ENCODE peak calls at places on chromosomes 2 and 18, in six cellular contexts. V, S, J, A, F and G are unnamed samples. For H3K4me1, the result is how much of the 10 kb centered on the place peaks cover.

GRCh38 chr2:232874677-232875223 is 4.7 kb downstream of the SNORC start:
- DNase-seq in V (no peak), S (no peak), J (no peak), A (no peak), F (no peak), G (no peak)

GRCh38 chr2:201754683-201755415 is 25.9 kb downstream of the ALS2 start:
- DNase-seq in V (no peak), S (no peak), J (no peak), A (no peak), F (no peak), G (no peak)

GRCh38 chr2:166088634-166089033 is 39.2 kb downstream of the SCN1A start:
- DNase-seq in V (no peak), S (no peak), J (no peak), A (no peak), F (no peak), G (no peak)

GRCh38 chr2:200042102-200042735 is 86.8 kb downstream of the MAIP1 start:
- DNase-seq in V (no peak), S (no peak), J (no peak), A (no peak), F (no peak), G (no peak)

GRCh38 chr2:23769364-23769763 is 157.6 kb downstream of the ATAD2B start:
- DNase-seq in V (no peak), S (no peak), J (no peak), A (no peak), F (no peak), G (no peak)

GRCh38 chr2:30661173-30662107 is 145.8 kb downstream of the CAPN13 start:
- DNase-seq in V (peak), S (no peak), J (no peak), A (no peak), F (no peak), G (no peak)

GRCh38 chr2:181036848-181037603 is 56.6 kb downstream of the UBE2E3 start:
- DNase-seq in V (no peak), S (no peak), J (no peak), A (no peak), F (no peak), G (no peak)

GRCh38 chr2:146579154-146579930 is 1265.5 kb upstream of the ACVR2A start:
- DNase-seq in V (no peak), S (no peak), J (no peak), A (no peak), F (peak), G (no peak)

GRCh38 chr18:71398530-71398929 is 1109.7 kb downstream of the SOCS6 start:
- DNase-seq in V (no peak), S (no peak), J (peak), A (no peak), F (no peak), G (no peak)

GRCh38 chr2:190684941-190685340 is 36.1 kb downstream of the NAB1 start:
- DNase-seq in V (no peak), S (no peak), J (no peak), A (no peak), F (no peak), G (no peak)

GRCh38 chr18:69701305-69701704 is 246.4 kb downstream of the CD226 start:
- DNase-seq in V (no peak), S (no peak), J (no peak), A (no peak), F (no peak), G (no peak)

GRCh38 chr2:233840520-233840919 is 13.8 kb downstream of the HJURP start:
- DNase-seq in V (no peak), S (no peak), J (no peak), A (no peak), F (no peak), G (peak)

GRCh38 chr18:55748227-55748738 is 160.3 kb upstream of the TCF4 start:
- DNase-seq in V (no peak), S (no peak), J (no peak), A (no peak), F (no peak), G (no peak)

GRCh38 chr2:24899361-24899760 is 20.7 kb downstream of the ADCY3 start:
- DNase-seq in V (no peak), S (no peak), J (no peak), A (no peak), F (no peak), G (no peak)

GRCh38 chr2:219331560-219332213 is 857 bp downstream of the RESP18 start:
- DNase-seq in V (no peak), S (no peak), J (peak), A (peak), F (no peak), G (peak)

GRCh38 chr2:73156539-73157124 is 43.9 kb upstream of the RAB11FIP5 start:
- DNase-seq in V (peak), S (peak), J (peak), A (peak), F (peak), G (peak)

GRCh38 chr18:28267878-28268625 is 91.1 kb upstream of the CDH2 start:
- DNase-seq in V (no peak), S (no peak), J (no peak), A (no peak), F (no peak), G (no peak)

GRCh38 chr2:230266654-230267053 is 41.1 kb downstream of the SP140 start:
- DNase-seq in V (no peak), S (no peak), J (no peak), A (no peak), F (no peak), G (no peak)

GRCh38 chr2:220000586-220000985 is 373.2 kb downstream of the SLC4A3 start:
- DNase-seq in V (no peak), S (no peak), J (no peak), A (no peak), F (no peak), G (no peak)

GRCh38 chr2:21469158-21469557 is 345.4 kb downstream of the TDRD15 start:
- DNase-seq in V (no peak), S (no peak), J (no peak), A (no peak), F (no peak), G (no peak)

GRCh38 chr2:215609089-215610032 is 173.5 kb upstream of the FN1 start:
- DNase-seq in V (no peak), S (no peak), J (no peak), A (no peak), F (no peak), G (no peak)

GRCh38 chr2:64488050-64488974 is 34.4 kb downstream of the LGALSL start:
- DNase-seq in V (no peak), S (peak), J (peak), A (no peak), F (peak), G (peak)

GRCh38 chr2:18046017-18046416 is 167.6 kb downstream of the KCNS3 start:
- DNase-seq in V (no peak), S (no peak), J (no peak), A (no peak), F (no peak), G (no peak)

GRCh38 chr2:37283207-37283606 is 41.4 kb downstream of the PRKD3 start:
- DNase-seq in V (no peak), S (no peak), J (no peak), A (no peak), F (no peak), G (no peak)

GRCh38 chr18:11309172-11309571 is 159.8 kb upstream of the PIEZO2 start:
- DNase-seq in V (no peak), S (no peak), J (no peak), A (no peak), F (no peak), G (no peak)

GRCh38 chr2:166917433-166917832 is 29.2 kb downstream of the XIRP2 start:
- DNase-seq in V (no peak), S (no peak), J (no peak), A (no peak), F (no peak), G (no peak)

GRCh38 chr18:906416-907170 is 1.9 kb downstream of the ADCYAP1 start:
- DNase-seq in V (peak), S (no peak), J (no peak), A (peak), F (no peak), G (no peak)

GRCh38 chr2:241271641-241272297 is 43.7 kb downstream of the HDLBP start:
- DNase-seq in V (peak), S (peak), J (peak), A (peak), F (peak), G (peak)
- TF ChIP-seq POLR2A in V (no peak), S (peak), J (peak), A (peak), F (no peak), G (no peak)

DNA sequence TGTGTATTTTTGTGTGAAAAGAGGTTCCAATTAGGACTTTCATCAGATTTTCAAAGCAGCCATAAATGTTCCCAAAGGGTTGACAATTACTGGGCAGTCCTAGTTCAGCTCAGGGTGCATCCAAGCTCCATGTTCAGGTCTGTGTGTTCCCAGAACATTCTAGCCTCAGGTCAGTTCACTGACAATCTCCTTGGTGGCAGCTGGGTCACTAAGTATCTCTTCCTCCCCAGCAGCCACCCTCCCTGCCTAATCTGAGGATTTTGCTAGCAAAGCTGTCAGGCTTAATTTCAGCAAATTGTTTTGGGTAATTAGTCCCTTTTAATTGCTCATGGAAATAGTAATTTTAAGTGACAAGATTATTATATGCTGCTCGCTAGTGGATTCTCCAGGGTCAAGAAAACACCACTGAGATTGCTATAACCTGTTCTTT is 29.8 kb downstream of the UPP2 start:
- DNase-seq in V (no peak), S (no peak), J (no peak), A (no peak), F (no peak), G (no peak)
- H3K4me1 ChIP-seq in V (under half), S (under half), J (half or more), A (under half), F (under half), G (under half)

DNA sequence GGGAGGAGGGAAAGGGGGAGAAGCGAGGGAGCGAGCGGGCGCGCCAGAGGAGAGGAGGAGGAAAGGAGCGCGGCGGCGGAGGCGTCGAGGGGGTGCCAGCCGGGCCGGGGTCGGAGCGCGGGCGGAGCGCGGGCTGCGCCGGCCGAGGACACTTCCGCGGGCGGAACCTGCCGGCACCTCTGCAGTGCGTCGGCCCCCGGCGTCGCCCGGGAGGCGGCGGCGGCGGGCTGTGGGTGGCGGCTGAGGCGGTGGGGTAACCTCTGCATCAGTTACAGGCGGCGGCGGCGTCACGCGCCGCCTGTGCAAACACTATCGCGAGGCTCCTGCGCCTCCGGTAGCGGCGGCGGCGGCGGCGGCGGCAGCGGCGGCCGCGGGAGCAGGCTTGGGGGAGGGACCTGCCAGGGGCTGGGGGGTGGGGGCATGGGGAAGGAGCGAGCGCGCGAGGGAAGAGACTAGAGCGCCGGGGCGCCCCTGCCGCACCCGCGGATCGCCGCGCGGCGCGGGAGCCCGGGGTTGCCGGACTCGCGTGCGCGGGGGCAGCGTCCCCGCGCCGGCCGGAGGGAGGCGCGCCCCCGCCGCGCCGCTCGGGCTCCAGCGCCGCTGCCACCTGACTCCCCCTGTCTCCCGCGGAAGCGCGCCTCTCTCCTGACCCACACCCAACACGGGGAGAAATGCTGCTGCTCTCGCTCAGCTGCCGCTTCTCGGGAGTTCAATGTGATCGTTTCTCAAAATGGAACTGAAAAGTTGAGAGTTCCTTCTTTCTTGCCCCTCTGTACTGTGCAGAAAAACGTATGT is at the start of gene TLK1:
- DNase-seq in V (no peak), S (peak), J (peak), A (peak), F (peak), G (peak)
- TF ChIP-seq POLR2A in V (no peak), S (peak), J (peak), A (peak), F (peak), G (no peak)

DNA sequence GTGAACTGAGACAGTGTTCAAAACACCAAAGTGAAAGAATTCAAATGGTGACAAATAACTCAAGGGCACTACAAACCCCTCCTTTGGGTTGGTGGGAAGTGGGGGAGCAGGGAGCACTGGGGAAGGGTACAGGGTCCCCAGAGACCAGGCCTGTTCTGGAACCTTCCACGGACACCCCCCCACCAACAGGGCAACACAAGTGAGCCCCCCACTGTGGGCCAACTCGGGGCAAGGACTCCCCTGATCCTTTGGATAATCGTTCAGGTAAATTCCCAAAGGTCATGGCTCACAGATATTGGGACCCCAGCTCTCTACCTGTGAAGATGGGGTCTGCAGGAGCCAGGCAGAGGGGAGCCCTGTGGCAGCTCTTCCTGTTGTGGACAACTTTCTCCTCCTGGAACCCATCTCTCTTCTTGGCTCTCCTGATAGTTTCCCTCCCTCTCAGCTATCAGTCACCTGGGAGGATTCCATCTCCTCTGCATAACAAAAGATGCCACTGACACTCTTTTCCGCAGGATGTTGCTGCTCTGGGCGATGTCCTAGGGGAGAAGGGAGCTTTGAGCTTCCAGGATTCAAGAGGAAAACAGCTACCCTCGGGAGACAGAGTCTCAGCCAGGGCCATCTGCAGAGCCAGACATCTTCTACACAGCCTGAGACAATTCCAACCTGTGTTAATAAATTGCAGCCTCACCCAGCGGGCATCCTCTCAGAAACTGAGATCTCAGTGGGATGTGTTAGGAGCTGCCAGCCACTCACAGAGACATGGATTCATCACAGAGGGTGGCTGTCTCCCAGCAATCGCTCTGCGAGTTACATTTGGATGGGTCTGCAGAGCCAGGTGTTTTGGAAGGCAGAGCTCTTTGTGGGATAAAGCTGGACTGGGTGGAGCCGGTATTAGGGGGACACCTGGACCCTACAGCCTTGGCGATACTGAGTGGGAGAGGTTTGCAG is 35.4 kb downstream of the MBP start:
- DNase-seq in V (no peak), S (no peak), J (no peak), A (no peak), F (no peak), G (no peak)
- H3K4me1 ChIP-seq in V (under half), S (under half), J (under half), A (under half), F (under half), G (half or more)

GRCh38 chr2:188813846-188814245 is 160.3 kb upstream of the COL3A1 start:
- DNase-seq in V (no peak), S (no peak), J (no peak), A (no peak), F (no peak), G (no peak)

GRCh38 chr2:188820576-188820975 is 153.6 kb upstream of the COL3A1 start:
- DNase-seq in V (no peak), S (no peak), J (no peak), A (no peak), F (no peak), G (no peak)

GRCh38 chr2:188819011-188819410 is 155.2 kb upstream of the COL3A1 start:
- DNase-seq in V (no peak), S (no peak), J (no peak), A (no peak), F (no peak), G (no peak)

GRCh38 chr2:188819781-188820180 is 154.4 kb upstream of the COL3A1 start:
- DNase-seq in V (no peak), S (no peak), J (no peak), A (no peak), F (no peak), G (no peak)
- TF ChIP-seq POLR2A in V (no peak), S (no peak), J (no peak), A (no peak), F (no peak), G (no peak)

DNA sequence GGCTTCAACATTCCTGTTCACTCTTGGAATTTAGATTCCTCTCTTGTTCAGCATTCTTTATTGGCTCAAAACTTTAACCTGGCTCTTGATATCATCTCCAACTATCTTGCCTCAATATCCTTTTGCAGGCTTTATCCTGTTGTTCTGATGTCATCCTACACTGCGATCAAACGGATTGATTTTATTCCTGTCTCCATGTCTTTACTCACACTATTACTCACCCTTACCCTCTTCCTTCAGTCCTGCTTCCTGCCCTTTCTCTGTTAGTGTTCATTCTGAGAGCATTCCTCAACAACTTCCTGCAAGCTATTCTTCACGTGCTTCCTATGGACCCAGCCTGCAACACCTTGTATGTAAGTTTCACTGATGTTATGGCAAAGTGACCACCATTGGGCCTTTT is 264.7 kb downstream of the RNF152 start:
- DNase-seq in V (no peak), S (no peak), J (no peak), A (no peak), F (no peak), G (no peak)
- H3K4me1 ChIP-seq in V (under half), S (under half), J (under half), A (under half), F (under half), G (under half)

DNA sequence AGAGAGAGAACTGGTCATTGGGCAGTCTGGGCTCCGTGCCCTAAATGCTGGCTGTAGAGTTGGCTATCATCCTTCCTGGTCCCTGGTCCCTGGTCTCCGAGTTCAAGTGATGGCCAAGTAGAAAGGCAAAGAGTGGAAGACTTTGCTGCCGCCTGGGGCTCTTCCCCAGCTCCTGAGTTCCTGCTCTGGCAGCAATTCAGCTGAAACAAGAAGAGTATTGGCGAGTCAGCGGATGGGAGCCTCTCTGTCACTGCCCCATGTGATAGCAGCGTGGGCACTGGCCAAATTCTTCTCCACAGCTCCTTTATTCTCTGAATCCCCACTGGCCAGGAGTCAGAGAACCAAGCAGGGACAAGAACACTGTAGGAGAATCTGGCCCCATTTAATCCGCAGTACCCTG is 351.0 kb upstream of the POU3F3 start:
- DNase-seq in V (no peak), S (no peak), J (no peak), A (no peak), F (no peak), G (no peak)
- TF ChIP-seq POLR2A in V (no peak), S (no peak), J (no peak), A (no peak), F (no peak), G (no peak)

DNA sequence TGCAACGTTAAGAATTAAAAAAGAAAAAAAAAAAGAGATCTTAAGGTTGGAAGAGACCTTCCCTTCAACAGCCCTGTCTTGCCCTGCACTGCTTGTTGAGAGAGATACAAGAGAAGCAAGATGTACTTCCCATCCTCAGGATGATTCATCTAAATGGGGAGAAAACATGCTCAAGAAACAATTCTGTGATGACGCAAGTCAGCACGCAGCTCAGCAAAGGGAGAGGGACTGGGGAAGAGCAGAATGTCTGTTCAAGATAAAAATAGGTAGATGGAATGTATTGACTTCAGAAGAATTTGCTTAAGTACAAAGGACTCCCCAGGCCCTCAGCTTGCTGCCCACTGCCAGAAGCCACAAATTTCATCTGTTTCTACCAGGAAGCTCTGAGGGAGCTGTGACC is 198.2 kb upstream of the SPRED2 start:
- DNase-seq in V (peak), S (no peak), J (peak), A (no peak), F (no peak), G (no peak)
- H3K4me1 ChIP-seq in V (under half), S (under half), J (under half), A (under half), F (under half), G (under half)